ENCODE peak calls at places on chromosomes 1 and 21, in four cellular contexts. Q, S, A and Z are unnamed samples.
A peak's percentile ranks its signal among the peaks of the same experiment; 100 is the strongest.

GRCh38 chr1:4172659-4173599 is 272.9 kb upstream of the C1orf174 start:
- DNase-seq in A (no peak), Q (peak; percentile 44), S (peak; percentile 7), Z (no peak)

GRCh38 chr1:158527190-158527815 is 26.9 kb downstream of the OR6Y1 start:
- DNase-seq in Q (peak; percentile 1), S (no peak), A (peak; percentile 59), Z (no peak)

GRCh38 chr1:223531742-223532341 is 133.7 kb downstream of the CAPN8 start:
- DNase-seq in Q (peak; percentile 59), A (peak; percentile 45), S (peak; percentile 5), Z (peak; percentile 68)

GRCh38 chr1:45134468-45134873 is 71.9 kb downstream of the ZSWIM5 start:
- DNase-seq in S (no peak), Q (no peak), A (no peak), Z (no peak)

GRCh38 chr21:36909901-36910561 is 56.4 kb downstream of the HLCS start:
- DNase-seq in Q (no peak), A (peak; percentile 99), S (no peak), Z (no peak)

GRCh38 chr1:171032822-171033702 is 57.6 kb upstream of the FMO3 start:
- DNase-seq in S (no peak), A (no peak), Q (no peak), Z (no peak)

GRCh38 chr1:185408675-185409270 is 91.7 kb upstream of the IVNS1ABP start:
- DNase-seq in S (no peak), A (no peak), Q (no peak), Z (no peak)

GRCh38 chr1:55696181-55696580 is 481.0 kb upstream of the USP24 start:
- DNase-seq in Q (no peak), S (no peak), A (peak; percentile 35), Z (peak; percentile 23)

GRCh38 chr1:234776256-234776874 is 166.4 kb upstream of the IRF2BP2 start:
- DNase-seq in Q (no peak), S (no peak), A (no peak), Z (no peak)

GRCh38 chr1:21270086-21270689 is 20.1 kb downstream of the ECE1 start:
- DNase-seq in Q (peak; percentile 75), S (peak; percentile 72), A (peak; percentile 46), Z (peak; percentile 68)

GRCh38 chr1:220203816-220204215 is 68.4 kb downstream of the RAB3GAP2 start:
- DNase-seq in S (no peak), A (no peak), Q (no peak), Z (no peak)

GRCh38 chr1:197320991-197321531 is 53.0 kb downstream of the CRB1 start:
- DNase-seq in S (no peak), Q (no peak), A (no peak), Z (no peak)

GRCh38 chr1:50981741-50982140 is 11.7 kb downstream of the CDKN2C start:
- DNase-seq in A (no peak), Q (peak; percentile 22), S (no peak), Z (no peak)

GRCh38 chr1:156781585-156782186 is 14.4 kb downstream of the PRCC start:
- DNase-seq in Q (no peak), A (no peak), S (no peak), Z (no peak)

GRCh38 chr1:186978596-186979556 is 150.1 kb downstream of the PLA2G4A start:
- DNase-seq in Q (peak; percentile 4), A (no peak), S (no peak), Z (no peak)

GRCh38 chr1:64343105-64343960 is 126.6 kb upstream of the CACHD1 start:
- DNase-seq in Q (peak; percentile 46), A (peak; percentile 39), S (no peak), Z (peak; percentile 55)

GRCh38 chr1:224482619-224483018 is 48.0 kb upstream of the WDR26 start:
- DNase-seq in Q (no peak), A (no peak), S (no peak), Z (no peak)

GRCh38 chr1:6507461-6507911 is 16.0 kb upstream of the PLEKHG5 start:
- DNase-seq in S (no peak), A (no peak), Q (peak; percentile 91), Z (peak; percentile 35)

GRCh38 chr1:12140676-12141532 is 25.9 kb upstream of the TNFRSF1B start:
- DNase-seq in S (no peak), Q (no peak), A (no peak), Z (no peak)

GRCh38 chr1:8070381-8070811 is 44.3 kb upstream of the ERRFI1 start:
- DNase-seq in S (no peak), Q (no peak), A (no peak), Z (no peak)

GRCh38 chr1:181087400-181087901 is 1.0 kb upstream of the IER5 start:
- DNase-seq in Q (no peak), S (no peak), A (peak; percentile 43), Z (no peak)

GRCh38 chr1:46246548-46247432 is 773 bp upstream of the RAD54L start:
- DNase-seq in S (no peak), A (peak; percentile 66), Q (peak; percentile 75), Z (no peak)

GRCh38 chr21:45136927-45137611 is 62.7 kb downstream of the ADARB1 start:
- DNase-seq in S (peak; percentile 44), Q (peak; percentile 90), A (peak; percentile 82), Z (peak; percentile 92)

GRCh38 chr1:225684741-225685140 is 31.8 kb upstream of the ENAH start:
- DNase-seq in S (no peak), Q (no peak), A (no peak), Z (no peak)

GRCh38 chr1:55418625-55419024 is 203.5 kb upstream of the USP24 start:
- DNase-seq in Q (no peak), A (no peak), S (no peak), Z (no peak)

GRCh38 chr21:14120091-14120734 is 90.5 kb downstream of the LIPI start:
- DNase-seq in A (peak; percentile 21), Q (peak; percentile 25), S (peak; percentile 18), Z (peak; percentile 75)

GRCh38 chr1:20742671-20743070 is 10.2 kb upstream of the SH2D5 start:
- DNase-seq in Q (no peak), A (no peak), S (no peak), Z (no peak)

GRCh38 chr1:200038987-200039848 is 11.7 kb downstream of the NR5A2 start:
- DNase-seq in Q (peak; percentile 76), S (no peak), A (peak; percentile 30), Z (no peak)